ENCODE peak calls at places on chromosomes 4 and X, in six cellular contexts. T, U, G, V, B and N are unnamed samples.

GRCh38 chr4:32169841-32170240 is 1449.7 kb downstream of the PCDH7 start:
- DNase-seq in T (no peak), V (no peak), B (no peak), U (no peak), G (no peak), N (no peak)

GRCh38 chrX:98795636-98796035 is 1614.4 kb downstream of the PCDH19 start:
- DNase-seq in B (peak; percentile 37), T (no peak), U (no peak), V (no peak), G (no peak), N (no peak)

GRCh38 chr4:2925496-2925895 is 37.7 kb downstream of the NOP14 start:
- DNase-seq in U (no peak), T (peak; percentile 37), V (no peak), B (no peak), G (peak; percentile 20), N (no peak)

GRCh38 chr4:170656506-170656905 is 566.8 kb upstream of the AADAT start:
- DNase-seq in U (no peak), T (no peak), B (no peak), G (no peak), V (no peak), N (no peak)

GRCh38 chrX:102934624-102935023 is 2.4 kb upstream of the RAB40AL start:
- DNase-seq in B (peak; percentile 67), T (peak; percentile 61), V (peak; percentile 40), G (no peak), U (no peak), N (peak; percentile 46)

GRCh38 chrX:147737690-147738089 is 174.0 kb upstream of the FMR1 start:
- DNase-seq in B (no peak), V (no peak), U (no peak), T (no peak), G (no peak), N (no peak)

GRCh38 chr4:3041192-3042142 is 32.9 kb downstream of the HTT-AS start:
- DNase-seq in G (peak; percentile 79), U (no peak), B (peak; percentile 63), V (no peak), T (peak; percentile 84), N (no peak)

GRCh38 chr4:84856468-84856867 is 110.0 kb downstream of the WDFY3 start:
- DNase-seq in U (no peak), B (no peak), G (no peak), V (no peak), T (no peak), N (no peak)

GRCh38 chr4:112213091-112213490 is 18.5 kb upstream of the AP1AR start:
- DNase-seq in B (no peak), U (no peak), T (peak; percentile 63), G (no peak), V (peak; percentile 14), N (no peak)

GRCh38 chr4:62816566-62816965 is 1592.7 kb downstream of the TECRL start:
- DNase-seq in U (no peak), G (peak; percentile 31), V (no peak), T (no peak), B (no peak), N (no peak)

GRCh38 chr4:147924604-147925412 is 192.9 kb downstream of the ARHGAP10 start:
- DNase-seq in T (peak; percentile 54), B (peak; percentile 38), U (no peak), G (no peak), V (no peak), N (no peak)

GRCh38 chr4:185011408-185011807 is 6.9 kb upstream of the HELT start:
- DNase-seq in U (no peak), V (peak; percentile 45), T (no peak), B (peak; percentile 25), G (no peak), N (no peak)

GRCh38 chr4:158906073-158906472 is 137.2 kb downstream of the FNIP2 start:
- DNase-seq in G (no peak), U (no peak), V (no peak), T (no peak), B (peak; percentile 39), N (no peak)

GRCh38 chrX:44785652-44786051 is 58.2 kb upstream of the DUSP21 start:
- DNase-seq in B (peak; percentile 92), T (no peak), G (no peak), U (no peak), V (no peak), N (no peak)

GRCh38 chr4:22515145-22515887 is 550 bp downstream of the ADGRA3 start:
- DNase-seq in T (peak; percentile 77), G (peak; percentile 70), B (peak; percentile 56), V (peak; percentile 17), U (no peak), N (no peak)

GRCh38 chr4:17030543-17030942 is 132.1 kb upstream of the LDB2 start:
- DNase-seq in B (peak; percentile 68), U (no peak), T (no peak), G (no peak), V (no peak), N (no peak)

GRCh38 chr4:168993724-168994510 is 16.1 kb downstream of the CBR4 start:
- DNase-seq in T (no peak), G (no peak), B (no peak), V (no peak), U (no peak), N (no peak)

GRCh38 chr4:155122382-155122781 is 86.1 kb upstream of the NPY2R start:
- DNase-seq in B (no peak), G (no peak), U (no peak), V (no peak), T (no peak), N (no peak)

GRCh38 chrX:81489987-81490386 is 288.1 kb downstream of the SH3BGRL start:
- DNase-seq in T (no peak), U (no peak), B (peak; percentile 21), G (no peak), V (no peak), N (no peak)

DNA sequence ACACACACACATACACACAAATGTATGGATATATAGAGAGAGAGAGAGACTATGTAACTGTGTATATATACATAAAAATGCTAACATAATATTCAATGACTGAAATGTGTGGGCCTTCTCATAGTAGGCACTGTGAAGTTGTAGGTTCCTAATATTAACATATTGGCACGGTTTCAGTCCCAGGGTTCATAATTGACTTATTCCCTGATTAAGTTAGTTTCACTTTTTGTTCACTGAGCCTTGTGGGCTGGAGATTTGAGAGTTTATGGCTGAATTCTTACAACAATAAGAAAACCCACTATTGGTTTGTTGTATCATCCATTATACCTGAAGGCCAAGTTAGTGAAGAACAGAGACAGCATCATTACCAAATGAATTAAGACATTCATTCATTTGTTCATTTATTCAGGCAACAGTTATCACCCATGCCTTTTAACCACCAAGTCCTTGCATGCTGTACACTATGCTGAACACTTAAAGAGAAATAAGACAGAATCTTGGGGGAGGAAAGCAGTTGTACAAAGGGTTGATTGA is 68.6 kb downstream of the GAB1 start:
- DNase-seq in B (no peak), U (no peak), T (no peak), G (no peak), V (no peak), N (no peak)
- H3K4me1 ChIP-seq in B (no peaks in the 10 kb centered on the region), U (peaks cover 28% of the 10 kb centered on the region), T (peaks cover 38% of the 10 kb centered on the region), G (peaks cover 68% of the 10 kb centered on the region), V (no peaks in the 10 kb centered on the region), N (no peaks in the 10 kb centered on the region)

GRCh38 chr4:67697860-67698655 is 2.9 kb downstream of the UBA6 start:
- DNase-seq in U (no peak), T (no peak), V (no peak), B (no peak), G (no peak), N (no peak)
- H3K27ac ChIP-seq in U (no peak overlapping the region), T (no peak overlapping the region), V (no peak overlapping the region), B (no peak overlapping the region), G (no peak overlapping the region), N (no peak overlapping the region)

GRCh38 chr4:139469216-139469615 is 15.3 kb downstream of the RAB33B start:
- DNase-seq in B (no peak), G (no peak), U (no peak), V (no peak), T (no peak), N (no peak)
- H3K9me3 ChIP-seq in B (no peaks in the 10 kb centered on the region), G (no peaks in the 10 kb centered on the region), U (no peaks in the 10 kb centered on the region), V (no peaks in the 10 kb centered on the region), T (no peaks in the 10 kb centered on the region), N (peaks cover 5% of the 10 kb centered on the region)

GRCh38 chrX:12996934-12997435 is 22.1 kb downstream of the TMSB4X start:
- DNase-seq in B (no peak), U (no peak), G (no peak), V (no peak), T (no peak), N (no peak)

GRCh38 chrX:13000311-13000811 is 25.5 kb downstream of the TMSB4X start:
- DNase-seq in T (peak; percentile 77), G (peak; percentile 50), V (peak; percentile 67), U (no peak), B (peak; percentile 30), N (peak; percentile 57)

GRCh38 chrX:13001097-13001496 is 26.2 kb downstream of the TMSB4X start:
- DNase-seq in U (no peak), V (no peak), B (peak; percentile 92), G (no peak), T (no peak), N (no peak)

GRCh38 chrX:12997898-12998687 is 23.2 kb downstream of the TMSB4X start:
- DNase-seq in B (no peak), G (no peak), V (no peak), U (no peak), T (no peak), N (no peak)

DNA sequence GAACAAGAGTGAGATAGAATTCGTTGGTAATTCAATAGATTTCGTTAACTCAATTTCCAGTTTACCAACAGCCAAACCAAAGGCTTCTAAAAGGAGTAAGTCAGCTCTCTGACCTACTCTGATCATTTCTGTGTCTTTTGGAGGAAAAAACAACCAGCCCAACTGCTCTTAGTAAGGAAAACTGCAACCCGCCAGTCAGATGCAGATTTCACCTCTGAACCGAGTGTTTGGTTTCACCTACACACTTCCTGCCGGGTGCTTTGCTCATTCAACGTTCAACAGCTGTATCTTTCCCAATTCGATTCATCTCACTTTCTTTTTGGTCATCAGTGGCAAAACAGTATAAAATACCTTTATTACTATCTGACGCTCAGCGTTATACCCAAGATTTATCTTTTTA is 24.5 kb downstream of the TMSB4X start:
- DNase-seq in T (peak; percentile 70), G (no peak), B (no peak), U (no peak), V (peak; percentile 77), N (peak; percentile 77)
- H3K4me1 ChIP-seq in T (peaks cover 22% of the 10 kb centered on the region), G (peaks cover 31% of the 10 kb centered on the region), B (peaks cover 58% of the 10 kb centered on the region), U (peaks cover 3% of the 10 kb centered on the region), V (peaks cover 65% of the 10 kb centered on the region), N (peaks cover 64% of the 10 kb centered on the region)